ENCODE peak calls at places on chromosomes 3 and 15, in nine cellular contexts. One of them, this sample, is unnamed. For H3K4me1, the result is how much of the 10 kb centered on the place peaks cover.

GRCh38 chr3:172057059-172057458 is 17.7 kb downstream of the FNDC3B start:
- DNase-seq in heart left ventricle: no peak
- DNase-seq in SJSA1: no peak
- DNase-seq in A549: no peak
- DNase-seq in right atrium auricular region: no peak
- DNase-seq in prostate gland: no peak
- DNase-seq in left ventricle myocardium inferior: no peak
- DNase-seq in Peyer's patch: no peak
- DNase-seq in IMR-90: no peak
- DNase-seq in this sample: no peak

GRCh38 chr15:78681306-78682012 is 40.4 kb upstream of the CHRNB4 start:
- DNase-seq in heart left ventricle: no peak
- DNase-seq in SJSA1: no peak
- DNase-seq in A549: no peak
- DNase-seq in right atrium auricular region: no peak
- DNase-seq in prostate gland: no peak
- DNase-seq in left ventricle myocardium inferior: no peak
- DNase-seq in Peyer's patch: no peak
- DNase-seq in IMR-90: no peak
- DNase-seq in this sample: no peak

GRCh38 chr15:36284911-36285310 is 294.5 kb upstream of the CDIN1 start:
- DNase-seq in heart left ventricle: no peak
- DNase-seq in SJSA1: no peak
- DNase-seq in A549: no peak
- DNase-seq in right atrium auricular region: no peak
- DNase-seq in prostate gland: no peak
- DNase-seq in left ventricle myocardium inferior: no peak
- DNase-seq in Peyer's patch: no peak
- DNase-seq in IMR-90: no peak
- DNase-seq in this sample: no peak

GRCh38 chr3:147269907-147270306 is 136.4 kb downstream of the ZIC4 start:
- DNase-seq in heart left ventricle: no peak
- DNase-seq in SJSA1: no peak
- DNase-seq in A549: no peak
- DNase-seq in right atrium auricular region: no peak
- DNase-seq in prostate gland: no peak
- DNase-seq in left ventricle myocardium inferior: no peak
- DNase-seq in Peyer's patch: no peak
- DNase-seq in IMR-90: no peak
- DNase-seq in this sample: no peak

GRCh38 chr3:53254810-53255359 is 937 bp downstream of the TKT start:
- DNase-seq in heart left ventricle: peak
- DNase-seq in SJSA1: peak
- DNase-seq in A549: no peak
- DNase-seq in right atrium auricular region: no peak
- DNase-seq in prostate gland: peak
- DNase-seq in left ventricle myocardium inferior: peak
- DNase-seq in Peyer's patch: peak
- DNase-seq in IMR-90: peak
- DNase-seq in this sample: peak

GRCh38 chr3:125188955-125189354 is 23.6 kb downstream of the SLC12A8 start:
- DNase-seq in heart left ventricle: no peak
- DNase-seq in SJSA1: no peak
- DNase-seq in A549: no peak
- DNase-seq in right atrium auricular region: no peak
- DNase-seq in prostate gland: no peak
- DNase-seq in left ventricle myocardium inferior: no peak
- DNase-seq in Peyer's patch: no peak
- DNase-seq in IMR-90: no peak
- DNase-seq in this sample: no peak

GRCh38 chr3:73765878-73766564 is 141.3 kb upstream of the PDZRN3 start:
- DNase-seq in heart left ventricle: no peak
- DNase-seq in SJSA1: no peak
- DNase-seq in A549: no peak
- DNase-seq in right atrium auricular region: no peak
- DNase-seq in prostate gland: no peak
- DNase-seq in left ventricle myocardium inferior: no peak
- DNase-seq in Peyer's patch: no peak
- DNase-seq in IMR-90: no peak
- DNase-seq in this sample: no peak

GRCh38 chr15:47812436-47813109 is 95.3 kb downstream of the SEMA6D start:
- DNase-seq in heart left ventricle: no peak
- DNase-seq in SJSA1: peak
- DNase-seq in A549: peak
- DNase-seq in right atrium auricular region: no peak
- DNase-seq in prostate gland: no peak
- DNase-seq in left ventricle myocardium inferior: no peak
- DNase-seq in Peyer's patch: no peak
- DNase-seq in IMR-90: peak
- DNase-seq in this sample: no peak

GRCh38 chr15:77597804-77598453 is 34.8 kb downstream of the LINGO1 start:
- DNase-seq in heart left ventricle: no peak
- DNase-seq in SJSA1: peak
- DNase-seq in A549: no peak
- DNase-seq in right atrium auricular region: no peak
- DNase-seq in prostate gland: no peak
- DNase-seq in left ventricle myocardium inferior: no peak
- DNase-seq in Peyer's patch: no peak
- DNase-seq in IMR-90: no peak
- DNase-seq in this sample: no peak

GRCh38 chr15:80241508-80241907 is 10.5 kb downstream of the CTXND1 start:
- DNase-seq in heart left ventricle: no peak
- DNase-seq in SJSA1: no peak
- DNase-seq in A549: no peak
- DNase-seq in right atrium auricular region: no peak
- DNase-seq in prostate gland: no peak
- DNase-seq in left ventricle myocardium inferior: no peak
- DNase-seq in Peyer's patch: no peak
- DNase-seq in IMR-90: no peak
- DNase-seq in this sample: peak

GRCh38 chr3:122559906-122560305 is 4.2 kb downstream of the PARP9 start:
- DNase-seq in heart left ventricle: no peak
- DNase-seq in SJSA1: no peak
- DNase-seq in A549: no peak
- DNase-seq in right atrium auricular region: no peak
- DNase-seq in prostate gland: no peak
- DNase-seq in left ventricle myocardium inferior: no peak
- DNase-seq in Peyer's patch: no peak
- DNase-seq in IMR-90: no peak
- DNase-seq in this sample: no peak

GRCh38 chr3:122562923-122563716 is 980 bp downstream of the PARP9 start:
- DNase-seq in heart left ventricle: no peak
- DNase-seq in SJSA1: no peak
- DNase-seq in A549: no peak
- DNase-seq in right atrium auricular region: no peak
- DNase-seq in prostate gland: no peak
- DNase-seq in left ventricle myocardium inferior: no peak
- DNase-seq in Peyer's patch: no peak
- DNase-seq in IMR-90: no peak
- DNase-seq in this sample: peak

GRCh38 chr3:122564155-122564912 is at the start of the genes DTX3L and PARP9:
- DNase-seq in heart left ventricle: peak
- DNase-seq in SJSA1: peak
- DNase-seq in A549: peak
- DNase-seq in right atrium auricular region: peak
- DNase-seq in prostate gland: peak
- DNase-seq in left ventricle myocardium inferior: peak
- DNase-seq in Peyer's patch: peak
- DNase-seq in IMR-90: peak
- DNase-seq in this sample: peak

GRCh38 chr3:122560680-122561079 is 3.4 kb downstream of the PARP9 start:
- DNase-seq in heart left ventricle: no peak
- DNase-seq in SJSA1: peak
- DNase-seq in A549: peak
- DNase-seq in right atrium auricular region: no peak
- DNase-seq in prostate gland: peak
- DNase-seq in left ventricle myocardium inferior: no peak
- DNase-seq in Peyer's patch: peak
- DNase-seq in IMR-90: peak
- DNase-seq in this sample: peak

GRCh38 chr3:122563717-122564025 is 429 bp downstream of the PARP9 start:
- DNase-seq in heart left ventricle: peak
- DNase-seq in SJSA1: no peak
- DNase-seq in A549: no peak
- DNase-seq in right atrium auricular region: no peak
- DNase-seq in prostate gland: peak
- DNase-seq in left ventricle myocardium inferior: no peak
- DNase-seq in Peyer's patch: no peak
- DNase-seq in IMR-90: no peak
- DNase-seq in this sample: no peak
- H3K27ac ChIP-seq in heart left ventricle: peak
- H3K27ac ChIP-seq in SJSA1: peak
- H3K27ac ChIP-seq in A549: peak
- H3K27ac ChIP-seq in right atrium auricular region: peak
- H3K27ac ChIP-seq in prostate gland: peak
- H3K27ac ChIP-seq in left ventricle myocardium inferior: peak
- H3K27ac ChIP-seq in Peyer's patch: peak
- H3K27ac ChIP-seq in IMR-90: peak
- H3K27ac ChIP-seq in this sample: peak

GRCh38 chr15:89362203-89363101 is 27.8 kb upstream of the POLG start:
- DNase-seq in heart left ventricle: no peak
- DNase-seq in SJSA1: no peak
- DNase-seq in A549: no peak
- DNase-seq in right atrium auricular region: no peak
- DNase-seq in prostate gland: no peak
- DNase-seq in left ventricle myocardium inferior: no peak
- DNase-seq in Peyer's patch: no peak
- DNase-seq in IMR-90: no peak
- DNase-seq in this sample: no peak
- H3K4me3 ChIP-seq in heart left ventricle: no peak
- H3K4me3 ChIP-seq in SJSA1: no peak
- H3K4me3 ChIP-seq in A549: peak
- H3K4me3 ChIP-seq in right atrium auricular region: no peak
- H3K4me3 ChIP-seq in prostate gland: no peak
- H3K4me3 ChIP-seq in left ventricle myocardium inferior: no peak
- H3K4me3 ChIP-seq in Peyer's patch: peak
- H3K4me3 ChIP-seq in IMR-90: no peak
- H3K4me3 ChIP-seq in this sample: no peak

GRCh38 chr3:182766108-182766507 is 27.2 kb upstream of the ATP11B start:
- DNase-seq in heart left ventricle: no peak
- DNase-seq in SJSA1: no peak
- DNase-seq in A549: no peak
- DNase-seq in right atrium auricular region: no peak
- DNase-seq in prostate gland: no peak
- DNase-seq in left ventricle myocardium inferior: no peak
- DNase-seq in Peyer's patch: no peak
- DNase-seq in IMR-90: no peak
- DNase-seq in this sample: no peak

GRCh38 chr3:182763896-182764295 is 29.4 kb upstream of the ATP11B start:
- DNase-seq in heart left ventricle: no peak
- DNase-seq in SJSA1: no peak
- DNase-seq in A549: no peak
- DNase-seq in right atrium auricular region: no peak
- DNase-seq in prostate gland: no peak
- DNase-seq in left ventricle myocardium inferior: no peak
- DNase-seq in Peyer's patch: no peak
- DNase-seq in IMR-90: no peak
- DNase-seq in this sample: no peak

GRCh38 chr3:182765287-182765686 is 28.0 kb upstream of the ATP11B start:
- DNase-seq in heart left ventricle: no peak
- DNase-seq in SJSA1: no peak
- DNase-seq in A549: no peak
- DNase-seq in right atrium auricular region: no peak
- DNase-seq in prostate gland: no peak
- DNase-seq in left ventricle myocardium inferior: no peak
- DNase-seq in Peyer's patch: no peak
- DNase-seq in IMR-90: no peak
- DNase-seq in this sample: no peak

GRCh38 chr3:182768413-182768812 is 24.9 kb upstream of the ATP11B start:
- DNase-seq in heart left ventricle: no peak
- DNase-seq in SJSA1: no peak
- DNase-seq in A549: no peak
- DNase-seq in right atrium auricular region: no peak
- DNase-seq in prostate gland: no peak
- DNase-seq in left ventricle myocardium inferior: no peak
- DNase-seq in Peyer's patch: no peak
- DNase-seq in IMR-90: no peak
- DNase-seq in this sample: no peak

DNA sequence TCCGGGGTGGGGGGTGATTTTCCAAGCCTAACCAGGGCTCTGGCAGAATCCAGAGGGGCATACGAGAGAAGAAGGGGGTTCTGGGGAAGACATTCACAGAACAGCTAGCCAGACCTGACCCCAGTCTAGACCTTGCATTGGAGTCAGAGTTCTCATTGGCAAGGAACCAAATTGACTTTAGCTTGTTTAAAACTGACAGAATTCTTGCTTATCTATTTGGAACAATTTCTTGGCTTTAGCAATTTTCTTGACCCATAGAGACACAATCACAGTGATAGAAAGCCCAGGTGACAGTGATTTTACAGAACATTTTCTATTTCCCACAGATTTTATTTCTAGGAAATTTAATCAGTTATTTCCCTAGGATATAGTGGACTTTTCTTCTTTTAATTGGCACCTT is 23.6 kb upstream of the ATP11B start:
- DNase-seq in heart left ventricle: no peak
- DNase-seq in SJSA1: no peak
- DNase-seq in A549: no peak
- DNase-seq in right atrium auricular region: no peak
- DNase-seq in prostate gland: no peak
- DNase-seq in left ventricle myocardium inferior: no peak
- DNase-seq in Peyer's patch: no peak
- DNase-seq in IMR-90: no peak
- DNase-seq in this sample: no peak
- H3K4me1 ChIP-seq in heart left ventricle: under half
- H3K4me1 ChIP-seq in SJSA1: under half
- H3K4me1 ChIP-seq in A549: under half
- H3K4me1 ChIP-seq in right atrium auricular region: under half
- H3K4me1 ChIP-seq in prostate gland: under half
- H3K4me1 ChIP-seq in left ventricle myocardium inferior: under half
- H3K4me1 ChIP-seq in Peyer's patch: under half
- H3K4me1 ChIP-seq in IMR-90: under half
- H3K4me1 ChIP-seq in this sample: under half

DNA sequence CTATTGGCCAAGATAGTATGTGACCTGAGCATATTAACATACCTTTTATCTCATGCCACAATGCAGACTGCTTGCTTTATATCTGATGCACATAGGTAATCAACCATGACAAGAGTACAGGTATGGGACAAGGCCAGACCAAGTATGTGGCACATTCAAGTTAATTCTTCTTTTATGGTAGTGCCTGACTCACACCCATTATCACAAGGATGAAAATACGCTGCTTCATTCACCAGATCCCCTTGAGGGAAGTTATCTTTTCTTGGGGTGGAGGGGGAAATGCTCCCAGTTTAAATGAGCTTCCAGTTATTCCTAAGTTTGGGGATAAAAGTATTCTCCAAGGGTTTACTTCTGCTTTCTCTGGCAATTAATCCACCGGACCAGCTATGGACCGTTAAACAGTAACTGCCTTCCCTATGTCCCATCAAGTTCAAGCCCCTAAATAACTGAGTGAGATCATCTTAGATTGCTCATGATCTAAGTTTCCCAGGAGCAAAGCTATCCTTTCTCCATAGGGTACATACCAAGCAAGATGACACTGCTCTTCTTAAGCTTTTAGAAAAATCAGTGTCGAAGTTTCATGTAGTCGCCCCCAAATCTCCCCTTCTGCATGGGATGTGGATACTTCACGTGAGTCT is 1.9 kb downstream of the COL8A1 start:
- DNase-seq in heart left ventricle: no peak
- DNase-seq in SJSA1: no peak
- DNase-seq in A549: no peak
- DNase-seq in right atrium auricular region: no peak
- DNase-seq in prostate gland: no peak
- DNase-seq in left ventricle myocardium inferior: no peak
- DNase-seq in Peyer's patch: no peak
- DNase-seq in IMR-90: peak
- DNase-seq in this sample: no peak
- H3K27ac ChIP-seq in heart left ventricle: peak
- H3K27ac ChIP-seq in SJSA1: no peak
- H3K27ac ChIP-seq in A549: no peak
- H3K27ac ChIP-seq in right atrium auricular region: peak
- H3K27ac ChIP-seq in prostate gland: no peak
- H3K27ac ChIP-seq in left ventricle myocardium inferior: peak
- H3K27ac ChIP-seq in Peyer's patch: no peak
- H3K27ac ChIP-seq in IMR-90: no peak
- H3K27ac ChIP-seq in this sample: no peak